ENCODE peak calls at places on chromosome 2, in four cellular contexts. F, L, J and W are unnamed samples.

GRCh38 chr2:232633413-232634318 is at the start of gene EFHD1:
- DNase-seq in J (peak; percentile 71), L (no peak), F (peak; percentile 76), W (peak; percentile 17)

GRCh38 chr2:232901711-232902578 is 31.9 kb downstream of the SNORC start:
- DNase-seq in F (peak; percentile 95), J (no peak), L (peak; percentile 47), W (peak; percentile 89)

GRCh38 chr2:171956135-171956830 is 34.0 kb downstream of the HAT1 start:
- DNase-seq in J (no peak), L (no peak), F (peak; percentile 87), W (no peak)

GRCh38 chr2:28577796-28578680 is 82.2 kb downstream of the PLB1 start:
- DNase-seq in J (no peak), F (peak; percentile 16), L (no peak), W (peak; percentile 11)

GRCh38 chr2:141968377-141968920 is 162.4 kb downstream of the LRP1B start:
- DNase-seq in F (peak; percentile 14), L (no peak), J (no peak), W (peak; percentile 50)

GRCh38 chr2:85920810-85921545 is 32.2 kb upstream of the ST3GAL5 start:
- DNase-seq in L (no peak), J (no peak), F (no peak), W (peak; percentile 34)

GRCh38 chr2:65737452-65738011 is 305.1 kb upstream of the SPRED2 start:
- DNase-seq in L (no peak), F (no peak), J (no peak), W (no peak)

GRCh38 chr2:237932731-237933131 is 34.1 kb upstream of the UBE2F start:
- DNase-seq in J (no peak), F (no peak), L (peak; percentile 68), W (peak; percentile 72)

GRCh38 chr2:43221660-43222471 is 4.5 kb downstream of the ZFP36L2 start:
- DNase-seq in F (peak; percentile 95), J (peak; percentile 81), L (peak; percentile 95), W (peak; percentile 96)

GRCh38 chr2:181157326-181157725 is 176.9 kb downstream of the UBE2E3 start:
- DNase-seq in L (no peak), J (no peak), F (no peak), W (peak; percentile 33)

GRCh38 chr2:177881001-177881748 is 191.4 kb downstream of the PDE11A start:
- DNase-seq in F (no peak), J (no peak), L (no peak), W (peak; percentile 15)

GRCh38 chr2:27212626-27213471 is 781 bp upstream of the SLC5A6 start:
- DNase-seq in L (peak; percentile 39), F (peak; percentile 74), J (no peak), W (peak; percentile 82)

GRCh38 chr2:24046599-24046929 is 627 bp downstream of the WDCP start:
- DNase-seq in J (no peak), F (no peak), L (no peak), W (peak; percentile 10)

GRCh38 chr2:224072541-224073188 is 33.6 kb upstream of the SERPINE2 start:
- DNase-seq in J (no peak), F (no peak), L (no peak), W (peak; percentile 37)

GRCh38 chr2:122096788-122097187 is 341.3 kb downstream of the TSN start:
- DNase-seq in F (no peak), L (no peak), J (no peak), W (no peak)

GRCh38 chr2:113886479-113887383 is 3.2 kb upstream of the ACTR3 start:
- DNase-seq in F (peak; percentile 97), J (no peak), L (peak; percentile 40), W (peak; percentile 91)

GRCh38 chr2:208134928-208135586 is 5.4 kb upstream of the CRYGC start:
- DNase-seq in F (peak; percentile 88), J (no peak), L (no peak), W (no peak)

GRCh38 chr2:202208526-202208925 is 29.9 kb downstream of the SUMO1 start:
- DNase-seq in F (no peak), J (no peak), L (no peak), W (no peak)

GRCh38 chr2:161245237-161245505 is 63.1 kb upstream of the PSMD14 start:
- DNase-seq in F (no peak), J (no peak), L (no peak), W (no peak)

GRCh38 chr2:140586379-140586778 is 1544.4 kb downstream of the LRP1B start:
- DNase-seq in L (no peak), J (no peak), F (peak; percentile 48), W (peak; percentile 47)

GRCh38 chr2:208999911-209000310 is 423.9 kb upstream of the MAP2 start:
- DNase-seq in L (no peak), J (no peak), F (no peak), W (no peak)

GRCh38 chr2:179017958-179018357 is 32.0 kb downstream of the CCDC141 start:
- DNase-seq in L (no peak), F (peak; percentile 14), J (no peak), W (no peak)

GRCh38 chr2:112304298-112304941 is 29.0 kb downstream of the ZC3H6 start:
- DNase-seq in F (no peak), L (no peak), J (no peak), W (no peak)

GRCh38 chr2:28233070-28233718 is 159.5 kb upstream of the FOSL2 start:
- DNase-seq in F (no peak), L (no peak), J (no peak), W (peak; percentile 31)

GRCh38 chr2:110807520-110807919 is 75.1 kb downstream of the ACOXL start:
- DNase-seq in F (no peak), J (no peak), L (peak; percentile 31), W (peak; percentile 76)

GRCh38 chr2:64679673-64680425 is 26.1 kb upstream of the SERTAD2 start:
- DNase-seq in J (no peak), L (no peak), F (no peak), W (no peak)

GRCh38 chr2:40740419-40740818 is 288.5 kb upstream of the SLC8A1 start:
- DNase-seq in J (no peak), F (no peak), L (no peak), W (no peak)

GRCh38 chr2:138779451-138780440 is at the start of gene NXPH2:
- DNase-seq in F (no peak), J (no peak), L (no peak), W (peak; percentile 3)

GRCh38 chr2:191478754-191479679 is 198.9 kb upstream of the NABP1 start:
- DNase-seq in L (peak; percentile 49), F (no peak), J (no peak), W (peak; percentile 72)

GRCh38 chr2:62370304-62371250 is 135.4 kb downstream of the TMEM17 start:
- DNase-seq in L (no peak), J (no peak), F (no peak), W (no peak)

GRCh38 chr2:46167406-46167805 is 129.8 kb upstream of the EPAS1 start:
- DNase-seq in L (no peak), F (no peak), J (no peak), W (no peak)

GRCh38 chr2:31079665-31080064 is 58.6 kb downstream of the GALNT14 start:
- DNase-seq in J (no peak), F (no peak), L (no peak), W (no peak)

GRCh38 chr2:38590053-38590452 is 12.7 kb downstream of the HNRNPLL start:
- DNase-seq in F (peak; percentile 14), L (no peak), J (no peak), W (no peak)
- TF ChIP-seq CTCF in F (no peak), L (peak; percentile 44), J (no peak), W (peak; percentile 35)

DNA sequence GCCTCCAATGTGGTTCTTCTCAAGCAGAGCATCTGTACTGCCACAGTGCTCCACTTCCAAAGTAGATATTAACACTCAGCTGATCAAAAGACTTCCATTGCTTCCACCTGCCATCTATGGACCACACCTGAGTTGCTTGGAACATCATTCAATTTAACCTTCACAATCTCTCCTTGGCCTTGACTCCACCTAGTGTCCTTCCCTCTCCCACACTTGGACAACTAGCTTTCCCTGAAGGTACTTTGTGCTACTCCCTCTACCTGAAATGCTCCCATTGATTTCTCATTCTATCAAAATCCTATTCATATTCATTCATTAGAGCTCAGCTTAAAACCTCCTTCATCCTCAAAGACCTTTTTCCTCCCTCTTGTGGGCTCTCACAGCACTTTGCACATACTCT is 48.7 kb downstream of the SOWAHC start:
- DNase-seq in L (no peak), F (no peak), J (no peak), W (no peak)
- TF ChIP-seq CTCF in L (peak; percentile 14), F (no peak), J (no peak), W (no peak)

DNA sequence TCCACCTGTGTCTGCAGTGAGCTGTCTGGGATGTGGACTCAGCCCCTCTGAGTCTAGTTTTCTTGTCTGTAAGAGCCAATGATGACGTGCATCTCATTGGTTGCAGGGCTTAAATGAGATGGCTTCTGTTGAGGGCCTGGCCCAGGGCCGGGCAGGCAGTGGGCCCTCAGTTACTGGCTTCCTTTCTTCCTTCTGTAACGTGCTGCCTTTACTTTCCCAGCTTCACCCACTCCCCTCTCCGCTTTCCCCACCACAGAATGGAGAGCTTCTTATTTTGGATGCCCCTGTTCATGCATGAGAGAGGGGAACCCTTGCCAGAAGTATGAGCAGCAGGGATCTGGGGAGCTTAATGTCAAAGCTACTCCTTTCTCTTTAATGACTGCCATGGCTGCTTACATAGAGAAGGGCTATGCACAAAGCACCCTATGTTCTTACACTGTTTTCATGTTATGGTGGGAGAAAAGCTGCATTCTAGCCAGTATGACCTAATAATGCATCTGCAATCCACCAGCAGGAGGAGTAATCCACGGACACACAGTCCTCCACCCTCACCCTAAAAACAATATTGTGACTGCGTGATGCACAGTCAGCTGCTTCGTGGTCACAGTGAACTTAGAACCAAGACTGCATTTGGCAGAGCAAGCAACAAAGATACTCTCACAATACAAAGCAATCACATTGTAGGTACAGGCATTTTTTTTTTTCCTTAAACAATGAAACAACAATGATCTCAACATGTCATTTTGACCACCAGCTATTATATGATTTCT is 37.2 kb downstream of the CREG2 start:
- DNase-seq in J (no peak), F (peak; percentile 32), L (peak; percentile 38), W (peak; percentile 80)
- TF ChIP-seq CTCF in J (peak; percentile 37), F (peak; percentile 17), L (peak; percentile 56), W (peak; percentile 57)

GRCh38 chr2:11829324-11829946 is 83.0 kb downstream of the LPIN1 start:
- DNase-seq in F (peak; percentile 91), J (peak; percentile 63), L (peak; percentile 9), W (peak; percentile 55)
- TF ChIP-seq CTCF in F (peak; percentile 72), J (peak; percentile 65), L (peak; percentile 51), W (peak; percentile 43)

DNA sequence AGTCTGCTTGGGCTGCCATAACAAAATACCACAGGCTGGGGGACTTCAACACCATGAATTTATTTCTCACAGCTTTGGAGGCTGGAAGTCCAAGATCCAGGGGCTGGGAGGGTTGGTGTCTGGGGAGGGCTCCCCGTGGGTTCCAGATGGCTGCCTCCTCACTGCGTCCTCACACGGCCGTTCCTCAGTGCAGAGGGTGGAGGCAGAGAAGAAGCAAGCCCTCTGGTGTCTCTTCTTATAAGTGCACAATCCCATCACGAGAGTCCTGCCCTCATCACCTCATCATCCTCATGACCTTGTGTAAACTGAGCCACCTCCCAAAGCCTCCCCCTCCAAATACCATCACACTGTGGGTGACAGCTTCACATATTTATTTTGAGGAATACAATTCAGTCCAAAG is 26.3 kb downstream of the TMEM163 start:
- DNase-seq in F (no peak), J (no peak), L (no peak), W (no peak)
- TF ChIP-seq CTCF in F (no peak), J (no peak), L (no peak), W (no peak)